ENCODE peak calls at places on chromosomes 6 and 20, in four cellular contexts. M is AG04450, G is AG10803, C is GM03348. F is an unnamed sample.

GRCh38 chr6:130467146-130467545 is 101.3 kb downstream of the TMEM200A start:
- DNase-seq in C (no peak), M (no peak), G (no peak), F (no peak)

GRCh38 chr20:35387334-35387733 is 24.4 kb downstream of the UQCC1 start:
- DNase-seq in M (no peak), G (peak), C (peak), F (no peak)

GRCh38 chr6:167680605-167681149 is 146.0 kb upstream of the AFDN start:
- DNase-seq in C (no peak), M (no peak), G (no peak), F (no peak)

GRCh38 chr20:50191065-50191565 is 485 bp downstream of the CEBPB start:
- DNase-seq in C (peak), G (no peak), M (no peak), F (peak)

GRCh38 chr20:53428997-53429396 is 164.6 kb downstream of the ZNF217 start:
- DNase-seq in C (no peak), M (no peak), G (no peak), F (no peak)

GRCh38 chr6:39170860-39171259 is 55.9 kb upstream of the SAYSD1 start:
- DNase-seq in G (no peak), C (no peak), M (no peak), F (no peak)

GRCh38 chr6:42294759-42295158 is 77.1 kb upstream of the MRPS10 start:
- DNase-seq in M (no peak), G (peak), C (peak), F (no peak)

GRCh38 chr6:118893095-118893881 is 664 bp upstream of the ASF1A start:
- DNase-seq in M (no peak), G (peak), C (no peak), F (peak)

GRCh38 chr6:36852481-36853147 is 13.4 kb upstream of the CPNE5 start:
- DNase-seq in G (peak), M (no peak), C (peak), F (no peak)

GRCh38 chr6:50720623-50721022 is 7.3 kb downstream of the TFAP2D start:
- DNase-seq in C (no peak), M (no peak), G (peak), F (no peak)

GRCh38 chr6:133701633-133702331 is 187.1 kb upstream of the TCF21 start:
- DNase-seq in G (no peak), M (no peak), C (no peak), F (no peak)

GRCh38 chr6:112522600-112522999 is 175.5 kb downstream of the RFPL4B start:
- DNase-seq in G (no peak), M (no peak), C (no peak), F (no peak)

GRCh38 chr20:4951299-4951698 is 50.0 kb downstream of the SLC23A2 start:
- DNase-seq in C (peak), G (peak), M (no peak), F (no peak)

GRCh38 chr6:34196116-34196832 is 40.4 kb upstream of the HMGA1 start:
- DNase-seq in M (peak), G (peak), C (peak), F (peak)

GRCh38 chr6:151325075-151326050 is 66.0 kb downstream of the ZBTB2 start:
- DNase-seq in C (peak), G (peak), M (no peak), F (no peak)

GRCh38 chr20:38120625-38120988 is 44.5 kb downstream of the TGM2 start:
- DNase-seq in M (no peak), G (no peak), C (no peak), F (no peak)

GRCh38 chr6:153931431-153931830 is 107.6 kb upstream of the OPRM1 start:
- DNase-seq in M (no peak), G (no peak), C (no peak), F (no peak)

GRCh38 chr6:70886661-70887060 is 70.2 kb downstream of the B3GAT2 start:
- DNase-seq in M (no peak), C (no peak), G (no peak), F (no peak)

GRCh38 chr6:48994811-48995210 is 468.2 kb downstream of the MMUT start:
- DNase-seq in M (no peak), C (no peak), G (no peak), F (no peak)

GRCh38 chr20:56802805-56803204 is 173.7 kb downstream of the TFAP2C start:
- DNase-seq in C (no peak), M (no peak), G (no peak), F (no peak)

GRCh38 chr20:52494244-52494643 is 302.7 kb upstream of the ZFP64 start:
- DNase-seq in G (peak), C (peak), M (peak), F (peak)

GRCh38 chr6:50780382-50780781 is 38.3 kb upstream of the TFAP2B start:
- DNase-seq in G (no peak), C (no peak), M (no peak), F (no peak)

GRCh38 chr6:79307321-79308036 is 73.0 kb upstream of the HMGN3 start:
- DNase-seq in M (no peak), G (no peak), C (no peak), F (no peak)

GRCh38 chr6:14258695-14259655 is 141.4 kb downstream of the CD83 start:
- DNase-seq in G (no peak), C (no peak), M (no peak), F (no peak)

GRCh38 chr20:43959079-43959919 is 44.6 kb downstream of the TOX2 start:
- DNase-seq in G (peak), M (no peak), C (no peak), F (no peak)

GRCh38 chr6:44355640-44356039 is 13.2 kb downstream of the SPATS1 start:
- DNase-seq in M (no peak), C (no peak), G (no peak), F (no peak)

GRCh38 chr6:39938773-39939381 is 4.6 kb upstream of the MOCS1 start:
- DNase-seq in M (no peak), C (no peak), G (no peak), F (no peak)

GRCh38 chr20:37547912-37548311 is 20.2 kb upstream of the BLCAP start:
- DNase-seq in C (no peak), G (no peak), M (no peak), F (no peak)

GRCh38 chr20:48682529-48683385 is 145.0 kb downstream of the PREX1 start:
- DNase-seq in C (peak), G (peak), M (peak), F (no peak)

GRCh38 chr6:13089296-13089994 is 238.9 kb downstream of the TBC1D7 start:
- DNase-seq in M (no peak), C (peak), G (peak), F (no peak)

GRCh38 chr6:25392372-25392771 is 113.2 kb downstream of the CARMIL1 start:
- DNase-seq in C (peak), M (no peak), G (peak), F (no peak)